ENCODE peak calls at places on chromosomes 12 and 14, in five cellular contexts. One of them, this sample, is unnamed.

GRCh38 chr12:45726594-45727300 is 2.8 kb upstream of the ARID2 start:
- DNase-seq in sciatic nerve: peak
- DNase-seq in fibroblast of pulmonary artery: peak
- DNase-seq in stimulated activated CD8-positive, alpha-beta memory T cell treated with anti-CD3 and anti-CD28 coated beads, Interleukin-15, amount 100 ng/mL, for 48 hours: no peak
- DNase-seq in activated gamma-delta T cell: peak
- DNase-seq in this sample: no peak

GRCh38 chr14:19851365-19851764 is 23.6 kb upstream of the OR4K2 start:
- DNase-seq in activated gamma-delta T cell: no peak
- DNase-seq in fibroblast of pulmonary artery: no peak
- DNase-seq in sciatic nerve: no peak
- DNase-seq in stimulated activated CD8-positive, alpha-beta memory T cell treated with anti-CD3 and anti-CD28 coated beads, Interleukin-15, amount 100 ng/mL, for 48 hours: no peak
- DNase-seq in this sample: no peak

GRCh38 chr12:28799337-28799736 is 349.7 kb upstream of the FAR2 start:
- DNase-seq in stimulated activated CD8-positive, alpha-beta memory T cell treated with anti-CD3 and anti-CD28 coated beads, Interleukin-15, amount 100 ng/mL, for 48 hours: no peak
- DNase-seq in activated gamma-delta T cell: no peak
- DNase-seq in fibroblast of pulmonary artery: no peak
- DNase-seq in sciatic nerve: no peak
- DNase-seq in this sample: no peak

GRCh38 chr12:46717848-46718247 is 107.9 kb downstream of the SLC38A4 start:
- DNase-seq in fibroblast of pulmonary artery: no peak
- DNase-seq in activated gamma-delta T cell: no peak
- DNase-seq in sciatic nerve: no peak
- DNase-seq in stimulated activated CD8-positive, alpha-beta memory T cell treated with anti-CD3 and anti-CD28 coated beads, Interleukin-15, amount 100 ng/mL, for 48 hours: no peak
- DNase-seq in this sample: no peak

GRCh38 chr12:76374395-76375020 is 26.3 kb upstream of the BBS10 start:
- DNase-seq in fibroblast of pulmonary artery: no peak
- DNase-seq in sciatic nerve: no peak
- DNase-seq in activated gamma-delta T cell: no peak
- DNase-seq in stimulated activated CD8-positive, alpha-beta memory T cell treated with anti-CD3 and anti-CD28 coated beads, Interleukin-15, amount 100 ng/mL, for 48 hours: no peak
- DNase-seq in this sample: no peak

GRCh38 chr12:131157739-131158138 is 204.0 kb downstream of the ADGRD1 start:
- DNase-seq in activated gamma-delta T cell: no peak
- DNase-seq in stimulated activated CD8-positive, alpha-beta memory T cell treated with anti-CD3 and anti-CD28 coated beads, Interleukin-15, amount 100 ng/mL, for 48 hours: no peak
- DNase-seq in fibroblast of pulmonary artery: no peak
- DNase-seq in sciatic nerve: no peak
- DNase-seq in this sample: no peak

GRCh38 chr14:96146131-96146771 is 58.4 kb upstream of the BDKRB2 start:
- DNase-seq in activated gamma-delta T cell: no peak
- DNase-seq in sciatic nerve: no peak
- DNase-seq in fibroblast of pulmonary artery: peak
- DNase-seq in stimulated activated CD8-positive, alpha-beta memory T cell treated with anti-CD3 and anti-CD28 coated beads, Interleukin-15, amount 100 ng/mL, for 48 hours: no peak
- DNase-seq in this sample: no peak

GRCh38 chr14:65164068-65164824 is 61.9 kb upstream of the MAX start:
- DNase-seq in activated gamma-delta T cell: no peak
- DNase-seq in sciatic nerve: no peak
- DNase-seq in fibroblast of pulmonary artery: peak
- DNase-seq in stimulated activated CD8-positive, alpha-beta memory T cell treated with anti-CD3 and anti-CD28 coated beads, Interleukin-15, amount 100 ng/mL, for 48 hours: no peak
- DNase-seq in this sample: no peak

GRCh38 chr14:50039734-50040400 is 76.5 kb downstream of the VCPKMT start:
- DNase-seq in fibroblast of pulmonary artery: peak
- DNase-seq in activated gamma-delta T cell: no peak
- DNase-seq in sciatic nerve: no peak
- DNase-seq in stimulated activated CD8-positive, alpha-beta memory T cell treated with anti-CD3 and anti-CD28 coated beads, Interleukin-15, amount 100 ng/mL, for 48 hours: no peak
- DNase-seq in this sample: no peak

GRCh38 chr14:73014105-73014504 is 12.8 kb downstream of the ZFYVE1 start:
- DNase-seq in sciatic nerve: no peak
- DNase-seq in activated gamma-delta T cell: no peak
- DNase-seq in fibroblast of pulmonary artery: peak
- DNase-seq in stimulated activated CD8-positive, alpha-beta memory T cell treated with anti-CD3 and anti-CD28 coated beads, Interleukin-15, amount 100 ng/mL, for 48 hours: no peak
- DNase-seq in this sample: no peak

GRCh38 chr14:56829151-56829550 is 18.9 kb upstream of the OTX2 start:
- DNase-seq in activated gamma-delta T cell: no peak
- DNase-seq in fibroblast of pulmonary artery: no peak
- DNase-seq in stimulated activated CD8-positive, alpha-beta memory T cell treated with anti-CD3 and anti-CD28 coated beads, Interleukin-15, amount 100 ng/mL, for 48 hours: no peak
- DNase-seq in sciatic nerve: no peak
- DNase-seq in this sample: no peak

GRCh38 chr14:64873506-64874220 is 6.0 kb downstream of the SPTB start:
- DNase-seq in stimulated activated CD8-positive, alpha-beta memory T cell treated with anti-CD3 and anti-CD28 coated beads, Interleukin-15, amount 100 ng/mL, for 48 hours: no peak
- DNase-seq in fibroblast of pulmonary artery: no peak
- DNase-seq in sciatic nerve: no peak
- DNase-seq in activated gamma-delta T cell: no peak
- DNase-seq in this sample: no peak

GRCh38 chr12:105921872-105922669 is 216.7 kb downstream of the NUAK1 start:
- DNase-seq in stimulated activated CD8-positive, alpha-beta memory T cell treated with anti-CD3 and anti-CD28 coated beads, Interleukin-15, amount 100 ng/mL, for 48 hours: no peak
- DNase-seq in activated gamma-delta T cell: no peak
- DNase-seq in fibroblast of pulmonary artery: peak
- DNase-seq in sciatic nerve: no peak
- DNase-seq in this sample: no peak

GRCh38 chr12:71186571-71187288 is 28.9 kb upstream of the TSPAN8 start:
- DNase-seq in sciatic nerve: no peak
- DNase-seq in fibroblast of pulmonary artery: peak
- DNase-seq in stimulated activated CD8-positive, alpha-beta memory T cell treated with anti-CD3 and anti-CD28 coated beads, Interleukin-15, amount 100 ng/mL, for 48 hours: no peak
- DNase-seq in activated gamma-delta T cell: no peak
- DNase-seq in this sample: no peak

GRCh38 chr14:24377660-24378059 is 9.7 kb downstream of the NFATC4 start:
- DNase-seq in fibroblast of pulmonary artery: no peak
- DNase-seq in stimulated activated CD8-positive, alpha-beta memory T cell treated with anti-CD3 and anti-CD28 coated beads, Interleukin-15, amount 100 ng/mL, for 48 hours: no peak
- DNase-seq in sciatic nerve: no peak
- DNase-seq in activated gamma-delta T cell: no peak
- DNase-seq in this sample: no peak

GRCh38 chr12:15756822-15757221 is 32.4 kb downstream of the EPS8 start:
- DNase-seq in stimulated activated CD8-positive, alpha-beta memory T cell treated with anti-CD3 and anti-CD28 coated beads, Interleukin-15, amount 100 ng/mL, for 48 hours: no peak
- DNase-seq in fibroblast of pulmonary artery: no peak
- DNase-seq in activated gamma-delta T cell: no peak
- DNase-seq in sciatic nerve: no peak
- DNase-seq in this sample: no peak

GRCh38 chr14:89185919-89186849 is 230.8 kb downstream of the FOXN3 start:
- DNase-seq in sciatic nerve: no peak
- DNase-seq in stimulated activated CD8-positive, alpha-beta memory T cell treated with anti-CD3 and anti-CD28 coated beads, Interleukin-15, amount 100 ng/mL, for 48 hours: no peak
- DNase-seq in activated gamma-delta T cell: no peak
- DNase-seq in fibroblast of pulmonary artery: peak
- DNase-seq in this sample: no peak

GRCh38 chr12:122031342-122032216 is 9.9 kb downstream of the BCL7A start:
- DNase-seq in sciatic nerve: peak
- DNase-seq in fibroblast of pulmonary artery: peak
- DNase-seq in activated gamma-delta T cell: no peak
- DNase-seq in stimulated activated CD8-positive, alpha-beta memory T cell treated with anti-CD3 and anti-CD28 coated beads, Interleukin-15, amount 100 ng/mL, for 48 hours: peak
- DNase-seq in this sample: no peak

GRCh38 chr12:113918306-113918705 is 47.8 kb downstream of the RBM19 start:
- DNase-seq in sciatic nerve: no peak
- DNase-seq in fibroblast of pulmonary artery: no peak
- DNase-seq in stimulated activated CD8-positive, alpha-beta memory T cell treated with anti-CD3 and anti-CD28 coated beads, Interleukin-15, amount 100 ng/mL, for 48 hours: no peak
- DNase-seq in activated gamma-delta T cell: no peak
- DNase-seq in this sample: no peak

GRCh38 chr12:685388-685787 is 22.1 kb upstream of the NINJ2 start:
- DNase-seq in activated gamma-delta T cell: no peak
- DNase-seq in fibroblast of pulmonary artery: peak
- DNase-seq in sciatic nerve: no peak
- DNase-seq in stimulated activated CD8-positive, alpha-beta memory T cell treated with anti-CD3 and anti-CD28 coated beads, Interleukin-15, amount 100 ng/mL, for 48 hours: peak
- DNase-seq in this sample: no peak

GRCh38 chr12:12807970-12808702 is 5.0 kb upstream of the DDX47 start:
- DNase-seq in fibroblast of pulmonary artery: peak
- DNase-seq in stimulated activated CD8-positive, alpha-beta memory T cell treated with anti-CD3 and anti-CD28 coated beads, Interleukin-15, amount 100 ng/mL, for 48 hours: no peak
- DNase-seq in activated gamma-delta T cell: no peak
- DNase-seq in sciatic nerve: no peak
- DNase-seq in this sample: no peak

GRCh38 chr12:86945685-86946196 is 689.5 kb upstream of the MGAT4C start:
- DNase-seq in activated gamma-delta T cell: no peak
- DNase-seq in stimulated activated CD8-positive, alpha-beta memory T cell treated with anti-CD3 and anti-CD28 coated beads, Interleukin-15, amount 100 ng/mL, for 48 hours: no peak
- DNase-seq in fibroblast of pulmonary artery: no peak
- DNase-seq in sciatic nerve: no peak
- DNase-seq in this sample: no peak

GRCh38 chr14:72961579-72962335 is 35.5 kb downstream of the DCAF4 start:
- DNase-seq in stimulated activated CD8-positive, alpha-beta memory T cell treated with anti-CD3 and anti-CD28 coated beads, Interleukin-15, amount 100 ng/mL, for 48 hours: no peak
- DNase-seq in sciatic nerve: no peak
- DNase-seq in activated gamma-delta T cell: no peak
- DNase-seq in fibroblast of pulmonary artery: no peak
- DNase-seq in this sample: no peak

GRCh38 chr12:60494249-60494648 is 898.4 kb downstream of the SLC16A7 start:
- DNase-seq in sciatic nerve: no peak
- DNase-seq in activated gamma-delta T cell: no peak
- DNase-seq in fibroblast of pulmonary artery: peak
- DNase-seq in stimulated activated CD8-positive, alpha-beta memory T cell treated with anti-CD3 and anti-CD28 coated beads, Interleukin-15, amount 100 ng/mL, for 48 hours: no peak
- DNase-seq in this sample: no peak

GRCh38 chr14:106039400-106039799 is 513.0 kb downstream of the TMEM121 start:
- DNase-seq in fibroblast of pulmonary artery: no peak
- DNase-seq in sciatic nerve: no peak
- DNase-seq in stimulated activated CD8-positive, alpha-beta memory T cell treated with anti-CD3 and anti-CD28 coated beads, Interleukin-15, amount 100 ng/mL, for 48 hours: peak
- DNase-seq in activated gamma-delta T cell: no peak
- DNase-seq in this sample: no peak

GRCh38 chr12:90281156-90281868 is 572.7 kb upstream of the ATP2B1 start:
- DNase-seq in stimulated activated CD8-positive, alpha-beta memory T cell treated with anti-CD3 and anti-CD28 coated beads, Interleukin-15, amount 100 ng/mL, for 48 hours: no peak
- DNase-seq in activated gamma-delta T cell: no peak
- DNase-seq in sciatic nerve: no peak
- DNase-seq in fibroblast of pulmonary artery: peak
- DNase-seq in this sample: no peak

GRCh38 chr14:91032250-91032649 is 28.2 kb downstream of the RPS6KA5 start:
- DNase-seq in sciatic nerve: no peak
- DNase-seq in activated gamma-delta T cell: no peak
- DNase-seq in fibroblast of pulmonary artery: peak
- DNase-seq in stimulated activated CD8-positive, alpha-beta memory T cell treated with anti-CD3 and anti-CD28 coated beads, Interleukin-15, amount 100 ng/mL, for 48 hours: no peak
- DNase-seq in this sample: no peak

GRCh38 chr12:12719496-12719895 is 2.3 kb downstream of the CDKN1B start:
- DNase-seq in activated gamma-delta T cell: no peak
- DNase-seq in fibroblast of pulmonary artery: no peak
- DNase-seq in sciatic nerve: no peak
- DNase-seq in stimulated activated CD8-positive, alpha-beta memory T cell treated with anti-CD3 and anti-CD28 coated beads, Interleukin-15, amount 100 ng/mL, for 48 hours: no peak
- DNase-seq in this sample: no peak

GRCh38 chr12:124928095-124928911 is 13.9 kb upstream of the UBC start:
- DNase-seq in fibroblast of pulmonary artery: peak
- DNase-seq in stimulated activated CD8-positive, alpha-beta memory T cell treated with anti-CD3 and anti-CD28 coated beads, Interleukin-15, amount 100 ng/mL, for 48 hours: peak
- DNase-seq in sciatic nerve: peak
- DNase-seq in activated gamma-delta T cell: no peak
- DNase-seq in this sample: no peak

GRCh38 chr14:65792208-65792905 is 379.8 kb downstream of the FUT8 start:
- DNase-seq in fibroblast of pulmonary artery: no peak
- DNase-seq in stimulated activated CD8-positive, alpha-beta memory T cell treated with anti-CD3 and anti-CD28 coated beads, Interleukin-15, amount 100 ng/mL, for 48 hours: no peak
- DNase-seq in activated gamma-delta T cell: no peak
- DNase-seq in sciatic nerve: no peak
- DNase-seq in this sample: no peak

GRCh38 chr14:50038398-50039119 is 77.8 kb downstream of the VCPKMT start:
- DNase-seq in sciatic nerve: no peak
- DNase-seq in activated gamma-delta T cell: no peak
- DNase-seq in fibroblast of pulmonary artery: peak
- DNase-seq in stimulated activated CD8-positive, alpha-beta memory T cell treated with anti-CD3 and anti-CD28 coated beads, Interleukin-15, amount 100 ng/mL, for 48 hours: peak
- DNase-seq in this sample: no peak

GRCh38 chr14:103118663-103119404 is 4.4 kb upstream of the TNFAIP2 start:
- DNase-seq in activated gamma-delta T cell: no peak
- DNase-seq in sciatic nerve: peak
- DNase-seq in fibroblast of pulmonary artery: no peak
- DNase-seq in stimulated activated CD8-positive, alpha-beta memory T cell treated with anti-CD3 and anti-CD28 coated beads, Interleukin-15, amount 100 ng/mL, for 48 hours: no peak
- DNase-seq in this sample: no peak

GRCh38 chr12:6961695-6962284 is 8.7 kb downstream of the PHB2 start:
- DNase-seq in fibroblast of pulmonary artery: peak
- DNase-seq in stimulated activated CD8-positive, alpha-beta memory T cell treated with anti-CD3 and anti-CD28 coated beads, Interleukin-15, amount 100 ng/mL, for 48 hours: no peak
- DNase-seq in sciatic nerve: peak
- DNase-seq in activated gamma-delta T cell: no peak
- DNase-seq in this sample: no peak

GRCh38 chr12:99386907-99387306 is 260.6 kb upstream of the GARIN6 start:
- DNase-seq in activated gamma-delta T cell: no peak
- DNase-seq in sciatic nerve: no peak
- DNase-seq in fibroblast of pulmonary artery: peak
- DNase-seq in stimulated activated CD8-positive, alpha-beta memory T cell treated with anti-CD3 and anti-CD28 coated beads, Interleukin-15, amount 100 ng/mL, for 48 hours: no peak
- DNase-seq in this sample: no peak

GRCh38 chr12:12267801-12268200 is 957 bp upstream of the LRP6 start:
- DNase-seq in activated gamma-delta T cell: no peak
- DNase-seq in stimulated activated CD8-positive, alpha-beta memory T cell treated with anti-CD3 and anti-CD28 coated beads, Interleukin-15, amount 100 ng/mL, for 48 hours: no peak
- DNase-seq in fibroblast of pulmonary artery: no peak
- DNase-seq in sciatic nerve: no peak
- DNase-seq in this sample: no peak

GRCh38 chr14:33647385-33647786 is 303.5 kb downstream of the EGLN3 start:
- DNase-seq in stimulated activated CD8-positive, alpha-beta memory T cell treated with anti-CD3 and anti-CD28 coated beads, Interleukin-15, amount 100 ng/mL, for 48 hours: no peak
- DNase-seq in fibroblast of pulmonary artery: peak
- DNase-seq in sciatic nerve: no peak
- DNase-seq in activated gamma-delta T cell: no peak
- DNase-seq in this sample: no peak

This sample was measured in cortex of kidney.